ENCODE peak calls at places on chromosomes 11 and 22, in ten cellular contexts. D is sciatic nerve; J is NCI-H1417; X is activated CD8-positive, alpha-beta memory T cell treated with anti-CD3 and anti-CD28 coated beads, Interleukin-2, amount 10 ng/mL, durations not matched to agents 7 days and 5 days; N is posterior vena cava; Q is glutamatergic neuron; B is DMS 273 treated with DMSO at 0.1 percent for 48 hours; P is WTC11; R is neural progenitor cell; S is NCI-H2227 treated with DMSO at 0.1 percent for 48 hours. E is an unnamed sample.

GRCh38 chr11:60872952-60873524 is 5.7 kb downstream of the ZP1 start:
- DNase-seq in N (peak), J (no peak), R (peak), Q (no peak), D (no peak), S (no peak), B (no peak), X (no peak), P (peak), E (no peak)

GRCh38 chr22:36546092-36546804 is 17.3 kb upstream of the EIF3D start:
- DNase-seq in R (peak), S (peak), P (peak), X (peak), Q (peak), D (no peak), J (peak), N (no peak), B (peak), E (peak)

GRCh38 chr11:9660886-9661285 is 3.0 kb upstream of the SWAP70 start:
- DNase-seq in J (no peak), N (no peak), B (no peak), D (no peak), S (no peak), R (no peak), Q (no peak), P (no peak), X (no peak), E (no peak)

GRCh38 chr11:71163371-71163770 is 89.0 kb downstream of the SHANK2 start:
- DNase-seq in P (no peak), N (no peak), J (no peak), X (no peak), S (no peak), D (no peak), R (no peak), B (no peak), Q (no peak), E (no peak)

GRCh38 chr22:28442951-28443876 is 236.4 kb downstream of the TTC28 start:
- DNase-seq in N (peak), S (peak), X (no peak), B (peak), R (peak), D (peak), P (peak), Q (peak), J (no peak), E (peak)

GRCh38 chr11:12177739-12178338 is 67.4 kb downstream of the MICAL2 start:
- DNase-seq in D (no peak), X (no peak), N (no peak), P (no peak), R (no peak), B (no peak), Q (no peak), J (no peak), S (no peak), E (no peak)

GRCh38 chr11:57662893-57663292 is 5.0 kb upstream of the ZDHHC5 start:
- DNase-seq in R (no peak), J (no peak), Q (no peak), B (no peak), D (no peak), P (no peak), N (no peak), S (no peak), X (no peak), E (peak)

GRCh38 chr11:134126197-134126822 is 57.4 kb downstream of the JAM3 start:
- DNase-seq in R (no peak), Q (no peak), B (no peak), X (no peak), P (no peak), J (no peak), D (no peak), N (no peak), S (no peak), E (peak)

GRCh38 chr11:60866911-60867870 is at the start of gene ZP1:
- DNase-seq in X (no peak), B (no peak), P (no peak), D (peak), R (no peak), Q (no peak), S (no peak), N (peak), J (peak), E (peak)

GRCh38 chr11:131353761-131354160 is 16.7 kb upstream of the NTM start:
- DNase-seq in J (no peak), P (no peak), X (no peak), R (no peak), D (no peak), S (no peak), B (no peak), Q (no peak), N (no peak), E (no peak)

GRCh38 chr11:78657968-78658839 is 83.5 kb upstream of the NARS2 start:
- DNase-seq in S (no peak), R (no peak), P (no peak), B (no peak), N (peak), X (peak), D (no peak), Q (no peak), J (no peak), E (no peak)

GRCh38 chr11:70539360-70540095 is 141.2 kb downstream of the CTTN start:
- DNase-seq in P (no peak), S (no peak), Q (peak), B (no peak), D (no peak), X (no peak), R (no peak), N (peak), J (no peak), E (no peak)

GRCh38 chr11:118212781-118213565 is 11.8 kb downstream of the JAML start:
- DNase-seq in J (no peak), R (peak), B (no peak), D (no peak), N (no peak), X (no peak), P (no peak), Q (no peak), S (no peak), E (no peak)

GRCh38 chr11:130775306-130776043 is 140.8 kb downstream of the SNX19 start:
- DNase-seq in N (no peak), R (no peak), B (no peak), J (no peak), D (no peak), P (no peak), S (no peak), X (no peak), Q (no peak), E (no peak)

GRCh38 chr22:42519544-42520237 is at the start of gene RRP7A:
- DNase-seq in N (peak), B (no peak), P (peak), X (peak), Q (peak), S (peak), D (peak), J (peak), R (peak), E (peak)

GRCh38 chr11:77471520-77472234 is 2.2 kb downstream of the PAK1 start:
- DNase-seq in N (no peak), J (no peak), X (peak), D (no peak), S (no peak), Q (peak), B (peak), P (peak), R (peak), E (peak)

GRCh38 chr11:95931916-95932315 is 8.0 kb upstream of the MTMR2 start:
- DNase-seq in J (no peak), X (no peak), B (no peak), D (no peak), Q (no peak), N (no peak), R (no peak), P (no peak), S (no peak), E (no peak)